ENCODE peak calls at places on chromosomes 1 and 21, in ten cellular contexts. One of them, this sample, is unnamed.

GRCh38 chr21:45013271-45013841 is 61.0 kb upstream of the ADARB1 start:
- DNase-seq in sciatic nerve: peak
- DNase-seq in ACHN: no peak
- DNase-seq in GM03348: no peak
- DNase-seq in CD4-positive, alpha-beta memory T cell: no peak
- DNase-seq in fibroblast of lung: no peak
- DNase-seq in CD8-positive, alpha-beta T cell: no peak
- DNase-seq in Caki2: no peak
- DNase-seq in left ventricle myocardium inferior: peak
- DNase-seq in 8988T: no peak
- DNase-seq in this sample: no peak

GRCh38 chr21:38831526-38832467 is 26.1 kb downstream of the ETS2 start:
- DNase-seq in CD8-positive, alpha-beta T cell: no peak
- DNase-seq in ACHN: no peak
- DNase-seq in sciatic nerve: peak
- DNase-seq in 8988T: no peak
- DNase-seq in left ventricle myocardium inferior: peak
- DNase-seq in fibroblast of lung: peak
- DNase-seq in GM03348: peak
- DNase-seq in CD4-positive, alpha-beta memory T cell: peak
- DNase-seq in Caki2: peak
- DNase-seq in this sample: no peak

GRCh38 chr1:205568469-205569361 is 63.1 kb downstream of the ELK4 start:
- DNase-seq in fibroblast of lung: no peak
- DNase-seq in 8988T: peak
- DNase-seq in CD4-positive, alpha-beta memory T cell: no peak
- DNase-seq in GM03348: peak
- DNase-seq in sciatic nerve: peak
- DNase-seq in ACHN: peak
- DNase-seq in CD8-positive, alpha-beta T cell: no peak
- DNase-seq in left ventricle myocardium inferior: no peak
- DNase-seq in Caki2: no peak
- DNase-seq in this sample: no peak

GRCh38 chr1:156119503-156120209 is 5.1 kb downstream of the LMNA start:
- DNase-seq in CD8-positive, alpha-beta T cell: no peak
- DNase-seq in 8988T: no peak
- DNase-seq in sciatic nerve: no peak
- DNase-seq in ACHN: peak
- DNase-seq in left ventricle myocardium inferior: peak
- DNase-seq in Caki2: peak
- DNase-seq in fibroblast of lung: peak
- DNase-seq in CD4-positive, alpha-beta memory T cell: no peak
- DNase-seq in GM03348: peak
- DNase-seq in this sample: no peak

GRCh38 chr1:57982852-57983251 is 559.0 kb upstream of the DAB1 start:
- DNase-seq in Caki2: no peak
- DNase-seq in 8988T: no peak
- DNase-seq in CD8-positive, alpha-beta T cell: no peak
- DNase-seq in ACHN: no peak
- DNase-seq in sciatic nerve: no peak
- DNase-seq in CD4-positive, alpha-beta memory T cell: no peak
- DNase-seq in fibroblast of lung: no peak
- DNase-seq in left ventricle myocardium inferior: no peak
- DNase-seq in GM03348: no peak
- DNase-seq in this sample: no peak

GRCh38 chr1:232973652-232974611 is 23.5 kb downstream of the NTPCR start:
- DNase-seq in fibroblast of lung: no peak
- DNase-seq in Caki2: no peak
- DNase-seq in CD4-positive, alpha-beta memory T cell: no peak
- DNase-seq in GM03348: no peak
- DNase-seq in left ventricle myocardium inferior: no peak
- DNase-seq in sciatic nerve: no peak
- DNase-seq in 8988T: no peak
- DNase-seq in ACHN: no peak
- DNase-seq in CD8-positive, alpha-beta T cell: no peak
- DNase-seq in this sample: no peak

GRCh38 chr1:2277741-2278488 is 49.8 kb downstream of the SKI start:
- DNase-seq in left ventricle myocardium inferior: no peak
- DNase-seq in Caki2: no peak
- DNase-seq in fibroblast of lung: no peak
- DNase-seq in sciatic nerve: no peak
- DNase-seq in CD8-positive, alpha-beta T cell: no peak
- DNase-seq in GM03348: peak
- DNase-seq in CD4-positive, alpha-beta memory T cell: no peak
- DNase-seq in 8988T: no peak
- DNase-seq in ACHN: no peak
- DNase-seq in this sample: no peak

GRCh38 chr21:34648739-34649297 is 20.0 kb upstream of the CLIC6 start:
- DNase-seq in ACHN: no peak
- DNase-seq in GM03348: no peak
- DNase-seq in Caki2: no peak
- DNase-seq in fibroblast of lung: no peak
- DNase-seq in CD8-positive, alpha-beta T cell: no peak
- DNase-seq in left ventricle myocardium inferior: no peak
- DNase-seq in sciatic nerve: no peak
- DNase-seq in 8988T: no peak
- DNase-seq in CD4-positive, alpha-beta memory T cell: no peak
- DNase-seq in this sample: no peak

GRCh38 chr21:44261675-44262295 is at the start of gene DNMT3L:
- DNase-seq in CD4-positive, alpha-beta memory T cell: no peak
- DNase-seq in fibroblast of lung: no peak
- DNase-seq in sciatic nerve: peak
- DNase-seq in left ventricle myocardium inferior: no peak
- DNase-seq in GM03348: no peak
- DNase-seq in Caki2: no peak
- DNase-seq in CD8-positive, alpha-beta T cell: no peak
- DNase-seq in ACHN: no peak
- DNase-seq in 8988T: no peak
- DNase-seq in this sample: no peak

GRCh38 chr1:29121516-29121937 is 2.2 kb downstream of the TMEM200B start:
- DNase-seq in CD8-positive, alpha-beta T cell: no peak
- DNase-seq in left ventricle myocardium inferior: no peak
- DNase-seq in Caki2: no peak
- DNase-seq in sciatic nerve: no peak
- DNase-seq in ACHN: no peak
- DNase-seq in GM03348: peak
- DNase-seq in CD4-positive, alpha-beta memory T cell: no peak
- DNase-seq in 8988T: no peak
- DNase-seq in fibroblast of lung: no peak
- DNase-seq in this sample: no peak

GRCh38 chr1:106937104-106937503 is 119.4 kb upstream of the PRMT6 start:
- DNase-seq in fibroblast of lung: peak
- DNase-seq in CD8-positive, alpha-beta T cell: no peak
- DNase-seq in CD4-positive, alpha-beta memory T cell: no peak
- DNase-seq in Caki2: peak
- DNase-seq in GM03348: peak
- DNase-seq in sciatic nerve: no peak
- DNase-seq in left ventricle myocardium inferior: no peak
- DNase-seq in ACHN: peak
- DNase-seq in 8988T: no peak
- DNase-seq in this sample: no peak